ENCODE peak calls at places on chromosome 21, in five cellular contexts. X is heart left ventricle, Q is psoas muscle, G is neuronal stem cell, A is A549. V is an unnamed sample.
A peak's percentile ranks its signal among the peaks of the same experiment; 100 is the strongest.

GRCh38 chr21:33402011-33402979 is 918 bp upstream of the IFNGR2 start:
- DNase-seq in X (peak; percentile 73), Q (peak; percentile 82), G (peak; percentile 39), A (no peak), V (no peak)

GRCh38 chr21:46098303-46099141 is 610 bp downstream of the COL6A2 start:
- DNase-seq in X (peak; percentile 46), Q (peak; percentile 56), G (no peak), A (no peak), V (no peak)

GRCh38 chr21:23247334-23247733 is 2249.1 kb downstream of the NCAM2 start:
- DNase-seq in X (no peak), Q (no peak), G (no peak), A (no peak), V (no peak)

GRCh38 chr21:17270234-17270633 is 242.6 kb upstream of the CXADR start:
- DNase-seq in X (no peak), Q (no peak), G (no peak), A (peak; percentile 18), V (peak; percentile 10)

GRCh38 chr21:10539956-10540355 is 18.6 kb downstream of the TPTE start:
- DNase-seq in X (no peak), Q (no peak), G (no peak), A (no peak), V (no peak)

GRCh38 chr21:44926364-44927101 is 5.8 kb upstream of the ITGB2 start:
- DNase-seq in X (no peak), Q (peak; percentile 50), G (no peak), A (no peak), V (no peak)

GRCh38 chr21:45404726-45405270 is at the start of gene COL18A1:
- DNase-seq in X (peak; percentile 80), Q (peak; percentile 68), G (peak; percentile 57), A (peak; percentile 22), V (peak; percentile 60)

GRCh38 chr21:17925000-17925610 is 105.9 kb upstream of the C21orf91 start:
- DNase-seq in X (no peak), Q (no peak), G (peak; percentile 53), A (peak; percentile 30), V (peak; percentile 71)

GRCh38 chr21:23607782-23608181 is 1999.5 kb downstream of the MRPL39 start:
- DNase-seq in X (no peak), Q (no peak), G (no peak), A (no peak), V (no peak)

GRCh38 chr21:43203523-43204080 is 34.8 kb downstream of the CRYAA start:
- DNase-seq in X (peak; percentile 2), Q (peak; percentile 19), G (no peak), A (no peak), V (no peak)
- H3K9me3 ChIP-seq in X (peaks cover 38% of the 10 kb centered on the region), Q (peaks cover 14% of the 10 kb centered on the region), G (peaks cover 5% of the 10 kb centered on the region), A (peaks cover 26% of the 10 kb centered on the region), V (peaks cover 11% of the 10 kb centered on the region)

DNA sequence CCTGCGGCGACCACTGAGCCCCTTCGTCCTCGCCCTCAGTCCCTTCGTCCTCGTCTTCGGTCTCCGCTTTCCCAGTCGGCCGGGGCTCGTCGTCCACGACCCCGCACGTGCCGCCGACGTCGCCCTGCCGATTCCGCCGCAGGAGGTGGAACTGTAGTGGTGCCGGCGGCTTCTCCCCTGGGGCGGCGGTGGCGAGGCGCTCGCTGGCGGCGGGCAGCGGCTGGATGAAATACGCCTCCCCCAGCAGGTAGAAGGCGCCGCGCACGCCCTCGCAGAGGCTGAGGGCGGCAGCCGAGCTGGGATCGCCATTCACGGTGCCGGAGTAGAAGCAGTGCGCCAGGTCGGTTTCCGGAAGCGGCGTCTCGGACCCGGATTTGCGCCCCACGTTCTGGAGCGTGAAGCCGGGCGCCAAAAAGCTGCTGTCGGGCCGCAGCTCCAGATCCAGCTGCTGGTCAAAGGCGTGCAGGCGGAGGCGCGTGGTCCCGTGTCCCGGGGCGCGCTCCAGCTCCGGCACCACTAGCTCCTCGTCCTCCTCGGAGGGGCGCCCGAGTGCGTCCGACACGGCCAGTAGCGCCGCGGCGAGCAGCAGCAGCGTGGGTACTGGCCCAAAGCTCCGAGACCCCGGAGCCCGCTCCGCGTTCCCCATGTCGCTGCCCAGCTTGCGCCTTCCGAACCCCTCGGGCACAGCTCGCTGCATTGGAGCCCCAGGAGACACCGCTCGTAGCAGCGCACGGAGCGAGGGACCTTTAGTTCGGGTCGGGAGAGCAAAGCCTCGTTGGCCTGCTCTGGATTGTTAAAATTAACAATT is 747 bp downstream of the ADAMTS1 start:
- DNase-seq in X (peak; percentile 76), Q (peak; percentile 84), G (peak; percentile 44), A (peak; percentile 33), V (peak; percentile 19)
- H3K4me3 ChIP-seq in X (peak overlapping the region; percentile 84), Q (peak overlapping the region; percentile 90), G (peak overlapping the region; percentile 91), A (peak overlapping the region; percentile 42), V (peak overlapping the region; percentile 51)

GRCh38 chr21:24852610-24853195 is 754.6 kb downstream of the MRPL39 start:
- DNase-seq in X (no peak), Q (no peak), G (no peak), A (no peak), V (no peak)

GRCh38 chr21:24844672-24845071 is 762.6 kb downstream of the MRPL39 start:
- DNase-seq in X (peak; percentile 14), Q (no peak), G (no peak), A (no peak), V (no peak)

DNA sequence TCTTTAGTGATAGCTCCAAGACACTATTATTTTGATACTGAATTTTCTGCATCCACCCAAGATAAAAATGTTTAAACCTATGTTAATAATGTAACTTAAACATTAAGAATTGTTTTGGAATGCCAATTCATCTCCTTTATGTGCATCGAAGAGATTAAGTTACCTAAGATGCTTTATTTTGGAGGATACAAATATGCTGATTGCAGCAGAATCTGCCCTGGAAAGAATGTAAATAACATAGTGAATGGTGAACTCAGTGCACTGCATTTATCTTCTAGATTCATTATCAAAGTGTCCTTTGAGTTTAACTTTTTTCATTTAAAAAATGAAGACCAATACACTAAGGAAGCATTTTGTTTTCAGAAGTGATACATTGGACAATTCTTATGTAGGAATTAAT is 757.2 kb downstream of the MRPL39 start:
- DNase-seq in X (no peak), Q (no peak), G (no peak), A (no peak), V (no peak)
- H3K9me3 ChIP-seq in X (no peaks in the 10 kb centered on the region), Q (no peaks in the 10 kb centered on the region), G (no peaks in the 10 kb centered on the region), A (no peaks in the 10 kb centered on the region), V (no peaks in the 10 kb centered on the region)

DNA sequence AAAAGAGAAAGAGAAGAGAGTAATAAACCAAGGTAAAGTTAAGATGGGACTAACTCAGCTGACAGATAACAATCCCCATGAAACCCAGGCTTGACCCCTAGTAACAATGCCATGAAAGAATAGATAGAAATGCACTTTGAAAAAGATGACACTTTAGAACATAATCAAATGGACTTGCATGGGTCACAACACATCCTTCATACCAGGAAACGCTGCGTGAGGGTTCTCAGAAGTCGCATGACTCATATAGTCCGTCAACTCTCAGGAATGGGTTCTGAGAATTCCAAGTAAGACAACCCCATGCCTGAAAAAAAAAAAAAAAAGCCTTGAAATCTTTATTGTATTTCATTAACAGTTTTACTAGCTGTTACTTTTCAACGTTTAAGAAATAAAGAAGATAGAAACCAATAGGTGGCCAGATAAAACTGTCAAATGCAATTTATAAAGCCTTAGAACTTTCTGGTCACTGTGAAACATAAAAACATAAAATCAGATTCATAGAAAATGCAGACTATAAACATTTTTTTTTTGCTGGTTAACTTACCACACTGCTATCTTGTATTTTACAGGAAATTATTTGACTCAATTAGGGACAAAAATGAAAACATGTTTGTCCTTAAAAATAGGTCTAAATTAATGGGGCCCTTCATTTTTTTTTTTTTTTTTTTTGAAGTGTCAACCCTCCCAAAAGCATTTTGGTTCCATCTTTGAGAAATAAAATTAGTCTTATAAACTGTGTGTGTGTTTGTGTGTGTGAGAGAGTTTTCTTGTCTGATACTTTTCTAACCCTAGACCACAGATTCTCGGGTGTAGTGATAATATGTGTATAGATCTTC is 202.1 kb downstream of the NCAM2 start:
- DNase-seq in X (peak; percentile 62), Q (peak; percentile 55), G (no peak), A (peak; percentile 3), V (no peak)
- H3K4me3 ChIP-seq in X (peak overlapping the region; percentile 2), Q (no peak overlapping the region), G (no peak overlapping the region), A (no peak overlapping the region), V (no peak overlapping the region)